ENCODE peak calls at places on chromosomes 7 and 10, in nine cellular contexts. Z is OCI-LY7, F is K562, I is thoracic aorta, A is heart right ventricle, Q is lower lobe of right lung, U is iPS DF 6.9, G is HCT116, K is AG10803. S is an unnamed sample.

GRCh38 chr10:110167149-110167548 is 40.3 kb upstream of the MXI1 start:
- DNase-seq in G (no peak), I (no peak), K (no peak), Q (no peak), F (no peak), A (no peak), Z (no peak), U (no peak), S (no peak)

GRCh38 chr10:131314799-131315198 is 3.3 kb upstream of the TCERG1L start:
- DNase-seq in Z (no peak), G (no peak), F (no peak), Q (no peak), U (no peak), A (no peak), K (no peak), I (no peak), S (no peak)

GRCh38 chr10:5552376-5553321 is 27.9 kb downstream of the CALML3 start:
- DNase-seq in Z (no peak), Q (peak), F (no peak), U (no peak), A (no peak), K (no peak), I (no peak), G (no peak), S (no peak)

GRCh38 chr7:73738220-73738611 is 386 bp downstream of the ABHD11 start:
- DNase-seq in Q (peak), K (peak), G (no peak), A (no peak), F (peak), I (no peak), Z (peak), U (no peak), S (peak)

GRCh38 chr7:1665721-1666250 is 4.3 kb upstream of the ELFN1 start:
- DNase-seq in I (no peak), Z (no peak), Q (peak), G (no peak), A (peak), U (no peak), K (peak), F (peak), S (peak)

GRCh38 chr7:47143344-47143743 is 438.6 kb downstream of the TNS3 start:
- DNase-seq in I (no peak), G (no peak), K (peak), F (no peak), Z (no peak), Q (no peak), A (no peak), U (no peak), S (no peak)

GRCh38 chr10:35641430-35642015 is 573 bp downstream of the FZD8 start:
- DNase-seq in G (no peak), I (no peak), Q (no peak), K (peak), U (no peak), Z (peak), A (no peak), F (no peak), S (no peak)

GRCh38 chr10:90930070-90930837 is 9.4 kb upstream of the ANKRD1 start:
- DNase-seq in K (peak), Z (no peak), A (no peak), G (no peak), U (no peak), F (no peak), Q (no peak), I (no peak), S (peak)

GRCh38 chr7:43693687-43694398 is 35.5 kb downstream of the COA1 start:
- DNase-seq in A (no peak), I (no peak), F (no peak), Z (no peak), U (no peak), K (peak), Q (no peak), G (peak), S (no peak)

DNA sequence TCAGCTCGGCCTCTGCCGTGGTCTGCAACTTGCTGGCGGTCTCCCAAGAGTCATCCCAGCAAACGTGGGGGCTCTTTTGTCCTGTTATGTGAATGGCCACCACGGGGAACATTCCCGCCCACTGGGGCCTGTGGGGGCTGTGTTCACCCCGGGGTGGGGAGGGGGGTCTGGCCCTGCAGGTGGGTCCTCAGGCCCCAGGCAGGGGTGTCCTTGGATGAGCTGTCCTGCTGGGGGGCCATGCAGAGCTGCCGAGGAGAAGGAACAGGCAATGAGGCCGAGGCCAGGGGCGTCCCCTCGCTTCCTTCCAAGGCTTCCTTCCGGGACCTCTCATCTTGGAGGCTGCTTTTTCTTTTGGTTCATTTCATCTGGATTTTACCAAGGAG is 24.4 kb upstream of the PITRM1 start:
- DNase-seq in A (no peak), I (no peak), G (no peak), Q (no peak), Z (no peak), K (no peak), U (no peak), F (no peak), S (no peak)
- H3K4me3 ChIP-seq in A (peak), I (peak), G (no peak), Q (peak), Z (no peak), K (peak), U (no peak), F (no peak), S (no peak)

GRCh38 chr7:129785457-129786178 is 167.1 kb downstream of the UBE2H start:
- DNase-seq in Z (no peak), G (no peak), U (no peak), Q (no peak), F (no peak), K (no peak), A (no peak), I (no peak), S (no peak)
- H3K4me3 ChIP-seq in Z (no peak), G (no peak), U (no peak), Q (peak), F (no peak), K (no peak), A (no peak), I (peak), S (no peak)

GRCh38 chr7:159098795-159099194 is 45.9 kb downstream of the VIPR2 start:
- DNase-seq in G (no peak), I (no peak), Q (no peak), A (no peak), F (no peak), K (no peak), Z (no peak), U (no peak), S (peak)
- H3K4me3 ChIP-seq in G (no peak), I (no peak), Q (no peak), A (no peak), F (no peak), K (no peak), Z (no peak), U (no peak), S (no peak)

GRCh38 chr7:104328308-104328969 is at the start of gene LHFPL3:
- DNase-seq in Q (no peak), F (no peak), Z (no peak), U (no peak), G (no peak), K (no peak), I (no peak), A (no peak), S (no peak)
- H3K4me3 ChIP-seq in Q (peak), F (no peak), Z (no peak), U (peak), G (no peak), K (peak), I (peak), A (no peak), S (no peak)